ENCODE peak calls at places on chromosomes 4 and X, in five cellular contexts. X is HepG2, T is HEK293T, J is GM12878, G is H1. H is an unnamed sample.

GRCh38 chr4:86921608-86922252 is 13.1 kb upstream of the AFF1 start:
- DNase-seq in X (no peak), G (no peak), T (no peak), J (no peak), H (no peak)

GRCh38 chr4:119750771-119751170 is 122.2 kb upstream of the PDE5A start:
- DNase-seq in G (no peak), T (no peak), X (no peak), J (no peak), H (no peak)

GRCh38 chr4:24809376-24809775 is 14.0 kb downstream of the SOD3 start:
- DNase-seq in G (peak), X (no peak), J (no peak), T (no peak), H (no peak)

GRCh38 chr4:187183826-187184225 is 460.2 kb upstream of the FAT1 start:
- DNase-seq in J (no peak), G (no peak), X (no peak), T (no peak), H (no peak)

GRCh38 chr4:78749972-78750727 is 26.0 kb upstream of the BMP2K start:
- DNase-seq in X (no peak), J (peak), G (no peak), T (no peak), H (no peak)

GRCh38 chr4:85932371-85933305 is 427.2 kb downstream of the MAPK10 start:
- DNase-seq in T (no peak), J (no peak), X (no peak), G (no peak), H (no peak)

GRCh38 chr4:153156263-153156662 is 48.0 kb upstream of the TRIM2 start:
- DNase-seq in T (no peak), X (no peak), G (no peak), J (no peak), H (no peak)

GRCh38 chr4:41257257-41257900 is 651 bp downstream of the UCHL1 start:
- DNase-seq in G (peak), T (peak), X (no peak), J (no peak), H (no peak)

GRCh38 chr4:82801910-82802521 is 3.4 kb upstream of the SCD5 start:
- DNase-seq in T (no peak), X (peak), J (no peak), G (no peak), H (no peak)

GRCh38 chr4:147094228-147094627 is 148.6 kb upstream of the TTC29 start:
- DNase-seq in X (no peak), J (no peak), G (no peak), T (no peak), H (no peak)

GRCh38 chr4:120699354-120699753 is 223.2 kb downstream of the PRDM5 start:
- DNase-seq in G (no peak), T (no peak), X (no peak), J (no peak), H (no peak)

GRCh38 chr4:174119051-174119450 is 164.4 kb downstream of the FBXO8 start:
- DNase-seq in J (no peak), G (no peak), X (no peak), T (no peak), H (no peak)

GRCh38 chrX:53234484-53234883 is 9.5 kb upstream of the KDM5C start:
- DNase-seq in T (no peak), J (no peak), X (no peak), G (no peak), H (no peak)

GRCh38 chrX:48533165-48533564 is 6.3 kb upstream of the TBC1D25 start:
- DNase-seq in G (no peak), T (no peak), J (no peak), X (no peak), H (no peak)
- TF ChIP-seq SUZ12 in G (no peak), T (no peak), J (no peak), X (no peak), H (no peak)

GRCh38 chrX:28609917-28610613 is 22.8 kb downstream of the IL1RAPL1 start:
- DNase-seq in T (no peak), J (no peak), G (no peak), X (no peak), H (no peak)
- TF ChIP-seq SUZ12 in T (no peak), J (no peak), G (no peak), X (no peak), H (no peak)

GRCh38 chr4:53192017-53192416 is 173.8 kb downstream of the SCFD2 start:
- DNase-seq in X (no peak), J (no peak), G (no peak), T (no peak), H (no peak)

GRCh38 chr4:53185853-53186590 is 179.8 kb downstream of the SCFD2 start:
- DNase-seq in X (no peak), G (no peak), J (no peak), T (no peak), H (no peak)

GRCh38 chr4:53192496-53192895 is 173.4 kb downstream of the SCFD2 start:
- DNase-seq in X (no peak), T (no peak), G (no peak), J (no peak), H (no peak)

GRCh38 chr4:53186714-53187358 is 179.0 kb downstream of the SCFD2 start:
- DNase-seq in G (no peak), X (no peak), T (peak), J (no peak), H (no peak)

DNA sequence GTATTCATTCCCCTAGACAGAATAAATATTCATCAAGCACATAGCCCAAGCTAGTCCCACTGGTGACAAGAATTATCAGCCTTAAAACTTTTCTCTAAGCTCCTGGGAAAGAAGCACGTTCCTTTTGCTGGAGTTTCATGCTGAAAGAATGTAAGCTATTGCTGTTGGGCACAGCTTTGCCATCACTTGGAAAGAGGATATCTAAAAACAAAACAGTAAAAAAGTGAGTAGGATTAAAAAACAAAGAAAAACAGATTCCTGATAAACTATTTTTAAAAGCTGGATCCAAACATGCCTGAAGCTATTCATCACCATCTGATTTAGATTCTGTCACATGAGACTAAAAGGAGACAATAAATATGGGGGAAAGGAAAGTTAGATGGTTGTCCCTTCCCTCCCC is 176.8 kb downstream of the SCFD2 start:
- DNase-seq in J (no peak), X (no peak), T (no peak), G (no peak), H (no peak)
- TF ChIP-seq SUZ12 in J (no peak), X (no peak), T (no peak), G (no peak), H (no peak)

GRCh38 chrX:37603938-37604409 is 32.5 kb downstream of the LANCL3 start:
- DNase-seq in X (no peak), J (peak), T (no peak), G (no peak), H (no peak)
- TF ChIP-seq SUZ12 in X (no peak), J (no peak), T (no peak), G (no peak), H (no peak)

DNA sequence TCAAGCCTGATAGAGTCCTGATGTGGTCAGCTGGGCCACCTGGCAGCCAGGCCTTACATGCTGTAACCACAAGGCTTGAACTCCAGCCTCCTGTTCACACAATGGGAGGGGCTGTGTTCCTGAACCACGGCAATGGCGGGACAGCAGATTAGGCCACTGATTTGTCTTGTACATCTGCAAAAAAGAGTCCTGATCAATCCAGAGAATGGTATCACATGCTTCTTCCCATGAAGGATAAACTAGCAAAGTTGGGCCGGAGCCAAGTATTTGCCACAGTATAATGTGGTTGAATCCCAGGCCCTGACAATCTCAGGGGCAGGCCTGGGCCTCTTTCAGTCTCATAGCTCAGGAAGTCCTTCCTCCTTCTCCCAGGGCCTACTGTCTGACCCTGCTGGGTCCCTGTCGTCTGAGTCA is 2182.5 kb upstream of the AGA start:
- DNase-seq in G (no peak), J (no peak), X (no peak), T (no peak), H (no peak)
- TF ChIP-seq SUZ12 in G (no peak), J (no peak), X (no peak), T (no peak), H (no peak)